ENCODE peak calls at places on chromosome 2, in six cellular contexts. K is esophagus squamous epithelium, Z is prostate gland, S is K562, M is GM12891, T is stomach. W is an unnamed sample.

GRCh38 chr2:121382744-121383143 is 97.7 kb upstream of the TFCP2L1 start:
- DNase-seq in M (no peak), Z (no peak), K (no peak), S (no peak), T (no peak), W (no peak)

GRCh38 chr2:223007531-223007930 is 44.5 kb upstream of the KCNE4 start:
- DNase-seq in K (no peak), Z (no peak), T (no peak), M (no peak), S (no peak), W (no peak)

GRCh38 chr2:212595036-212595654 is 56.5 kb upstream of the ERBB4 start:
- DNase-seq in Z (no peak), T (no peak), M (no peak), K (no peak), S (no peak), W (no peak)

GRCh38 chr2:11325961-11326691 is 18.3 kb downstream of the ROCK2 start:
- DNase-seq in Z (no peak), M (no peak), T (no peak), S (no peak), K (no peak), W (no peak)

GRCh38 chr2:15691586-15692310 is 100.1 kb downstream of the DDX1 start:
- DNase-seq in S (no peak), T (no peak), M (no peak), Z (no peak), K (no peak), W (no peak)

GRCh38 chr2:64678771-64679615 is 25.3 kb upstream of the SERTAD2 start:
- DNase-seq in M (no peak), T (no peak), Z (no peak), K (no peak), S (peak; percentile 37), W (no peak)

GRCh38 chr2:167048829-167049228 is 160.5 kb downstream of the XIRP2 start:
- DNase-seq in T (no peak), M (no peak), S (no peak), Z (no peak), K (no peak), W (no peak)

GRCh38 chr2:20106746-20107145 is 55.3 kb upstream of the LAPTM4A start:
- DNase-seq in M (no peak), Z (peak; percentile 26), S (no peak), K (no peak), T (no peak), W (peak; percentile 56)

GRCh38 chr2:67145851-67146250 is 251.3 kb upstream of the ETAA1 start:
- DNase-seq in M (no peak), K (no peak), S (no peak), T (no peak), Z (no peak), W (no peak)

GRCh38 chr2:235576337-235576910 is 82.6 kb downstream of the AGAP1 start:
- DNase-seq in M (no peak), K (no peak), Z (no peak), T (no peak), S (no peak), W (no peak)

GRCh38 chr2:106065268-106065982 is 128.7 kb downstream of the UXS1 start:
- DNase-seq in T (no peak), S (no peak), K (no peak), M (no peak), Z (no peak), W (no peak)

GRCh38 chr2:46268986-46269385 is 28.2 kb upstream of the EPAS1 start:
- DNase-seq in Z (no peak), K (no peak), M (no peak), S (no peak), T (no peak), W (no peak)

GRCh38 chr2:120016800-120017199 is 3.9 kb downstream of the EPB41L5 start:
- DNase-seq in K (no peak), M (no peak), T (no peak), S (no peak), Z (no peak), W (no peak)

GRCh38 chr2:173553589-173553988 is 198.9 kb downstream of the CDCA7 start:
- DNase-seq in T (no peak), M (no peak), S (no peak), K (no peak), Z (no peak), W (peak; percentile 66)

GRCh38 chr2:69830045-69830905 is 815 bp downstream of the GMCL1 start:
- DNase-seq in Z (peak; percentile 18), T (peak; percentile 48), M (peak; percentile 16), S (peak; percentile 59), K (no peak), W (peak; percentile 60)
- TF ChIP-seq POLR2A in Z (no peak), T (no peak), M (no peak), S (no peak), K (no peak), W (no peak)

GRCh38 chr2:172465417-172466334 is 38.3 kb downstream of the ITGA6 start:
- DNase-seq in S (peak; percentile 76), T (peak; percentile 82), M (peak; percentile 21), Z (peak; percentile 90), K (no peak), W (peak; percentile 83)
- TF ChIP-seq POLR2A in S (no peak), T (no peak), M (no peak), Z (no peak), K (no peak), W (no peak)

GRCh38 chr2:127526940-127527804 is 883 bp upstream of the IWS1 start:
- DNase-seq in M (no peak), S (peak; percentile 51), Z (peak; percentile 71), T (no peak), K (no peak), W (no peak)
- TF ChIP-seq POLR2A in M (no peak), S (no peak), Z (peak; percentile 41), T (no peak), K (no peak), W (no peak)

GRCh38 chr2:26784570-26785234 is 1.2 kb upstream of the CENPA start:
- DNase-seq in T (no peak), S (no peak), Z (no peak), M (no peak), K (no peak), W (no peak)

GRCh38 chr2:26782876-26783704 is 2.8 kb upstream of the CENPA start:
- DNase-seq in T (no peak), M (no peak), S (no peak), Z (no peak), K (no peak), W (peak; percentile 67)

GRCh38 chr2:26786207-26787023 is 559 bp downstream of the CENPA start:
- DNase-seq in M (peak; percentile 36), T (no peak), Z (no peak), S (peak; percentile 44), K (no peak), W (no peak)

GRCh38 chr2:26780203-26780760 is 5.6 kb upstream of the CENPA start:
- DNase-seq in T (no peak), Z (no peak), M (no peak), S (no peak), K (no peak), W (no peak)

DNA sequence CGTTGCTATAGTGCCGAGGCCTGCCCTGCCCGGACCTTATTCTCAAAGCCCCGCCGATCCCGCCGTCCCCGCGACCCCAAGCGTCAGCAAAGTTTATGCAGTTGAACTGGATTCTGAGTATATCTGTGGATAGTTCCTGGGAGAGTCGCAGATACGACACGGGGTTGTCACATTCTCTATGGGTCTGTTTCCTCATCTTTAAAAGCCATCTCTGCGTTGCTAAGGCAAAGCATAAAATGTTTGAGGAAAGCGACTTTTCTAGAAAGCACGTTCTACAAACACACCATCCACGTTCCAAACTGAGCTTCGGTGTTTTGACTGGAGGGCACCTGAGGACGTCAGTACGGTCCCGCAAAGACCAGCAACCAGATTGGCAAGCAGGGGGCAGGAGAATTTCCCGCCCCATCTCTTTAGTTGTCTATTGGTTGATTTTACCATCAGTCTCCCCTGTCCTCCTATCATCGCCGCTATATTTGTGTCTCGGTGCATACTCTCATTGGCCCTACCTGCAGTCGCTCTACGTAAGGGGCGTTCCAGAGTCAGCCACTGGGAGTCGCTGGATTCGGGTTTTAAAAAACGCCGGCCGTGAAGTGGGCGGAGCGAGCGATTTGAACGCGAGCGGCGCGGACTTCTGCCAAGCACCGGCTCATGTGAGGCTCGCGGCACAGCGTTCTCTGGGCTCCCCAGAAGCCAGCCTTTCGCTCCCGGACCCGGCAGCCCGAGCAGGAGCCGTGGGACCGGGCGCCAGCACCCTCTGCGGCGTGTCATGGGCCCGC is at the start of gene CENPA:
- DNase-seq in T (peak; percentile 98), S (peak; percentile 99), K (peak; percentile 84), Z (peak; percentile 97), M (peak; percentile 94), W (peak; percentile 98)
- TF ChIP-seq POLR2A in T (no peak), S (peak; percentile 88), K (peak; percentile 10), Z (peak; percentile 9), M (no peak), W (peak; percentile 30)

GRCh38 chr2:74552914-74553811 is 579 bp downstream of the LOXL3 start:
- DNase-seq in Z (no peak), T (no peak), M (no peak), K (no peak), S (no peak), W (no peak)

GRCh38 chr2:74554821-74555531 is 456 bp downstream of the DOK1 start:
- DNase-seq in M (no peak), S (peak; percentile 69), Z (no peak), T (peak; percentile 66), K (no peak), W (peak; percentile 64)

GRCh38 chr2:74551942-74552913 is 1.5 kb downstream of the LOXL3 start:
- DNase-seq in Z (no peak), M (no peak), S (no peak), K (no peak), T (no peak), W (no peak)

GRCh38 chr2:74555610-74556103 is 1.1 kb downstream of the DOK1 start:
- DNase-seq in M (no peak), K (no peak), S (no peak), Z (no peak), T (no peak), W (no peak)

GRCh38 chr2:74553892-74554820 is at the start of the genes DOK1 and LOXL3:
- DNase-seq in M (peak; percentile 89), T (peak; percentile 90), S (peak; percentile 89), K (peak; percentile 22), Z (peak; percentile 61), W (peak; percentile 93)
- TF ChIP-seq POLR2A in M (peak; percentile 8), T (no peak), S (no peak), K (no peak), Z (no peak), W (peak; percentile 49)